ENCODE peak calls at places on chromosomes 7 and 10, in six cellular contexts. One of them, this sample, is unnamed.

GRCh38 chr10:71868192-71868697 is 17.2 kb upstream of the PSAP start:
- DNase-seq in epithelial cell of proximal tubule: peak
- DNase-seq in GM10248: no peak
- DNase-seq in activated T-cell treated with anti-CD3 and anti-CD28 coated beads, Interleukin-2, amount 50 U/mL, for 24 hours: no peak
- DNase-seq in NCI-H1092 treated with DMSO at 0.1 percent for 48 hours: no peak
- DNase-seq in aorta: peak
- DNase-seq in this sample: no peak

GRCh38 chr7:142811154-142811737 is 40.5 kb downstream of the PRSS2 start:
- DNase-seq in epithelial cell of proximal tubule: no peak
- DNase-seq in GM10248: no peak
- DNase-seq in activated T-cell treated with anti-CD3 and anti-CD28 coated beads, Interleukin-2, amount 50 U/mL, for 24 hours: peak
- DNase-seq in NCI-H1092 treated with DMSO at 0.1 percent for 48 hours: peak
- DNase-seq in aorta: no peak
- DNase-seq in this sample: peak

GRCh38 chr10:122258136-122259074 is 12.7 kb upstream of the BTBD16 start:
- DNase-seq in epithelial cell of proximal tubule: no peak
- DNase-seq in GM10248: no peak
- DNase-seq in activated T-cell treated with anti-CD3 and anti-CD28 coated beads, Interleukin-2, amount 50 U/mL, for 24 hours: no peak
- DNase-seq in NCI-H1092 treated with DMSO at 0.1 percent for 48 hours: no peak
- DNase-seq in aorta: no peak
- DNase-seq in this sample: no peak

GRCh38 chr10:78928330-78928729 is 140.4 kb upstream of the ZMIZ1 start:
- DNase-seq in epithelial cell of proximal tubule: no peak
- DNase-seq in GM10248: no peak
- DNase-seq in activated T-cell treated with anti-CD3 and anti-CD28 coated beads, Interleukin-2, amount 50 U/mL, for 24 hours: no peak
- DNase-seq in NCI-H1092 treated with DMSO at 0.1 percent for 48 hours: no peak
- DNase-seq in aorta: no peak
- DNase-seq in this sample: no peak

GRCh38 chr10:113199459-113199858 is 249.4 kb downstream of the TCF7L2 start:
- DNase-seq in epithelial cell of proximal tubule: no peak
- DNase-seq in GM10248: no peak
- DNase-seq in activated T-cell treated with anti-CD3 and anti-CD28 coated beads, Interleukin-2, amount 50 U/mL, for 24 hours: no peak
- DNase-seq in NCI-H1092 treated with DMSO at 0.1 percent for 48 hours: no peak
- DNase-seq in aorta: no peak
- DNase-seq in this sample: no peak

GRCh38 chr10:99844433-99844955 is 62.1 kb downstream of the ABCC2 start:
- DNase-seq in epithelial cell of proximal tubule: no peak
- DNase-seq in GM10248: no peak
- DNase-seq in activated T-cell treated with anti-CD3 and anti-CD28 coated beads, Interleukin-2, amount 50 U/mL, for 24 hours: no peak
- DNase-seq in NCI-H1092 treated with DMSO at 0.1 percent for 48 hours: no peak
- DNase-seq in aorta: no peak
- DNase-seq in this sample: no peak

GRCh38 chr7:107946881-107947280 is 55.9 kb downstream of the DLD start:
- DNase-seq in epithelial cell of proximal tubule: no peak
- DNase-seq in GM10248: no peak
- DNase-seq in activated T-cell treated with anti-CD3 and anti-CD28 coated beads, Interleukin-2, amount 50 U/mL, for 24 hours: no peak
- DNase-seq in NCI-H1092 treated with DMSO at 0.1 percent for 48 hours: no peak
- DNase-seq in aorta: no peak
- DNase-seq in this sample: no peak

GRCh38 chr10:80173441-80173840 is 31.9 kb downstream of the ANXA11 start:
- DNase-seq in epithelial cell of proximal tubule: no peak
- DNase-seq in GM10248: no peak
- DNase-seq in activated T-cell treated with anti-CD3 and anti-CD28 coated beads, Interleukin-2, amount 50 U/mL, for 24 hours: no peak
- DNase-seq in NCI-H1092 treated with DMSO at 0.1 percent for 48 hours: peak
- DNase-seq in aorta: no peak
- DNase-seq in this sample: no peak

GRCh38 chr10:69383485-69384089 is 33.1 kb downstream of the TACR2 start:
- DNase-seq in epithelial cell of proximal tubule: no peak
- DNase-seq in GM10248: no peak
- DNase-seq in activated T-cell treated with anti-CD3 and anti-CD28 coated beads, Interleukin-2, amount 50 U/mL, for 24 hours: no peak
- DNase-seq in NCI-H1092 treated with DMSO at 0.1 percent for 48 hours: no peak
- DNase-seq in aorta: no peak
- DNase-seq in this sample: no peak

GRCh38 chr7:50335795-50336754 is 31.6 kb downstream of the IKZF1 start:
- DNase-seq in epithelial cell of proximal tubule: no peak
- DNase-seq in GM10248: no peak
- DNase-seq in activated T-cell treated with anti-CD3 and anti-CD28 coated beads, Interleukin-2, amount 50 U/mL, for 24 hours: peak
- DNase-seq in NCI-H1092 treated with DMSO at 0.1 percent for 48 hours: no peak
- DNase-seq in aorta: no peak
- DNase-seq in this sample: peak

GRCh38 chr10:126013489-126014281 is 117.3 kb downstream of the FANK1 start:
- DNase-seq in epithelial cell of proximal tubule: no peak
- DNase-seq in GM10248: no peak
- DNase-seq in activated T-cell treated with anti-CD3 and anti-CD28 coated beads, Interleukin-2, amount 50 U/mL, for 24 hours: no peak
- DNase-seq in NCI-H1092 treated with DMSO at 0.1 percent for 48 hours: peak
- DNase-seq in aorta: no peak
- DNase-seq in this sample: no peak

GRCh38 chr7:102044984-102045673 is 227.7 kb downstream of the CUX1 start:
- DNase-seq in epithelial cell of proximal tubule: no peak
- DNase-seq in GM10248: no peak
- DNase-seq in activated T-cell treated with anti-CD3 and anti-CD28 coated beads, Interleukin-2, amount 50 U/mL, for 24 hours: no peak
- DNase-seq in NCI-H1092 treated with DMSO at 0.1 percent for 48 hours: peak
- DNase-seq in aorta: peak
- DNase-seq in this sample: no peak

GRCh38 chr7:73738220-73738611 is 386 bp downstream of the ABHD11 start:
- DNase-seq in epithelial cell of proximal tubule: no peak
- DNase-seq in GM10248: peak
- DNase-seq in activated T-cell treated with anti-CD3 and anti-CD28 coated beads, Interleukin-2, amount 50 U/mL, for 24 hours: peak
- DNase-seq in NCI-H1092 treated with DMSO at 0.1 percent for 48 hours: peak
- DNase-seq in aorta: peak
- DNase-seq in this sample: peak

GRCh38 chr10:129552119-129552518 is 85.1 kb downstream of the MGMT start:
- DNase-seq in epithelial cell of proximal tubule: no peak
- DNase-seq in GM10248: peak
- DNase-seq in activated T-cell treated with anti-CD3 and anti-CD28 coated beads, Interleukin-2, amount 50 U/mL, for 24 hours: no peak
- DNase-seq in NCI-H1092 treated with DMSO at 0.1 percent for 48 hours: no peak
- DNase-seq in aorta: no peak
- DNase-seq in this sample: no peak

GRCh38 chr10:129890170-129890569 is 73.9 kb downstream of the EBF3 start:
- DNase-seq in epithelial cell of proximal tubule: no peak
- DNase-seq in GM10248: no peak
- DNase-seq in activated T-cell treated with anti-CD3 and anti-CD28 coated beads, Interleukin-2, amount 50 U/mL, for 24 hours: no peak
- DNase-seq in NCI-H1092 treated with DMSO at 0.1 percent for 48 hours: no peak
- DNase-seq in aorta: no peak
- DNase-seq in this sample: no peak

GRCh38 chr7:98107313-98107691 is 640 bp downstream of the LMTK2 start:
- DNase-seq in epithelial cell of proximal tubule: no peak
- DNase-seq in GM10248: peak
- DNase-seq in activated T-cell treated with anti-CD3 and anti-CD28 coated beads, Interleukin-2, amount 50 U/mL, for 24 hours: no peak
- DNase-seq in NCI-H1092 treated with DMSO at 0.1 percent for 48 hours: peak
- DNase-seq in aorta: no peak
- DNase-seq in this sample: no peak